ENCODE peak calls at places on chromosomes 13 and 19, in seven cellular contexts. One of them, this sample, is unnamed.

GRCh38 chr13:37138169-37138568 is 32.7 kb upstream of the CSNK1A1L start:
- DNase-seq in Caco-2: peak; percentile 22
- DNase-seq in HTR-8/SVneo: no peak
- DNase-seq in memory B cell: no peak
- DNase-seq in AG04450: no peak
- DNase-seq in T-helper 1 cell: no peak
- DNase-seq in activated T-cell treated with anti-CD3 and anti-CD28 coated beads for 1 hour: no peak
- DNase-seq in this sample: no peak

GRCh38 chr19:47848871-47849473 is 10.1 kb upstream of the TPRX2 start:
- DNase-seq in Caco-2: no peak
- DNase-seq in HTR-8/SVneo: no peak
- DNase-seq in memory B cell: no peak
- DNase-seq in AG04450: no peak
- DNase-seq in T-helper 1 cell: peak; percentile 25
- DNase-seq in activated T-cell treated with anti-CD3 and anti-CD28 coated beads for 1 hour: peak; percentile 26
- DNase-seq in this sample: no peak

GRCh38 chr13:33348366-33348765 is 62.8 kb upstream of the STARD13 start:
- DNase-seq in Caco-2: no peak
- DNase-seq in HTR-8/SVneo: peak; percentile 11
- DNase-seq in memory B cell: no peak
- DNase-seq in AG04450: peak; percentile 65
- DNase-seq in T-helper 1 cell: no peak
- DNase-seq in activated T-cell treated with anti-CD3 and anti-CD28 coated beads for 1 hour: no peak
- DNase-seq in this sample: peak; percentile 56

GRCh38 chr19:29851769-29852521 is 40.2 kb downstream of the CCNE1 start:
- DNase-seq in Caco-2: no peak
- DNase-seq in HTR-8/SVneo: no peak
- DNase-seq in memory B cell: no peak
- DNase-seq in AG04450: no peak
- DNase-seq in T-helper 1 cell: no peak
- DNase-seq in activated T-cell treated with anti-CD3 and anti-CD28 coated beads for 1 hour: no peak
- DNase-seq in this sample: no peak

GRCh38 chr19:35901854-35902661 is at the start of gene HCST:
- DNase-seq in Caco-2: no peak
- DNase-seq in HTR-8/SVneo: no peak
- DNase-seq in memory B cell: no peak
- DNase-seq in AG04450: no peak
- DNase-seq in T-helper 1 cell: peak; percentile 59
- DNase-seq in activated T-cell treated with anti-CD3 and anti-CD28 coated beads for 1 hour: no peak
- DNase-seq in this sample: no peak

GRCh38 chr19:14413765-14414171 is 5.4 kb downstream of the DDX39A start:
- DNase-seq in Caco-2: no peak
- DNase-seq in HTR-8/SVneo: no peak
- DNase-seq in memory B cell: no peak
- DNase-seq in AG04450: no peak
- DNase-seq in T-helper 1 cell: no peak
- DNase-seq in activated T-cell treated with anti-CD3 and anti-CD28 coated beads for 1 hour: no peak
- DNase-seq in this sample: peak; percentile 90

GRCh38 chr19:2578391-2578826 is 102.5 kb downstream of the GADD45B start:
- DNase-seq in Caco-2: no peak
- DNase-seq in HTR-8/SVneo: peak; percentile 52
- DNase-seq in memory B cell: no peak
- DNase-seq in AG04450: no peak
- DNase-seq in T-helper 1 cell: no peak
- DNase-seq in activated T-cell treated with anti-CD3 and anti-CD28 coated beads for 1 hour: no peak
- DNase-seq in this sample: peak; percentile 91

GRCh38 chr19:23762884-23763711 is 4.4 kb upstream of the ZNF681 start:
- DNase-seq in Caco-2: peak; percentile 52
- DNase-seq in HTR-8/SVneo: peak; percentile 30
- DNase-seq in memory B cell: peak; percentile 73
- DNase-seq in AG04450: no peak
- DNase-seq in T-helper 1 cell: peak; percentile 86
- DNase-seq in activated T-cell treated with anti-CD3 and anti-CD28 coated beads for 1 hour: peak; percentile 78
- DNase-seq in this sample: peak; percentile 91

GRCh38 chr19:32539240-32539916 is 41.6 kb upstream of the PDCD5 start:
- DNase-seq in Caco-2: no peak
- DNase-seq in HTR-8/SVneo: no peak
- DNase-seq in memory B cell: no peak
- DNase-seq in AG04450: no peak
- DNase-seq in T-helper 1 cell: no peak
- DNase-seq in activated T-cell treated with anti-CD3 and anti-CD28 coated beads for 1 hour: no peak
- DNase-seq in this sample: no peak

GRCh38 chr13:45847554-45848224 is 3.9 kb downstream of the SIAH3 start:
- DNase-seq in Caco-2: no peak
- DNase-seq in HTR-8/SVneo: no peak
- DNase-seq in memory B cell: peak; percentile 4
- DNase-seq in AG04450: no peak
- DNase-seq in T-helper 1 cell: peak; percentile 15
- DNase-seq in activated T-cell treated with anti-CD3 and anti-CD28 coated beads for 1 hour: peak; percentile 19
- DNase-seq in this sample: peak; percentile 69